ENCODE peak calls at places on chromosomes 11 and 22, in four cellular contexts. N is transverse colon, X is sigmoid colon, M is H1. A is an unnamed sample.

GRCh38 chr22:35609261-35609660 is 7.9 kb downstream of the MB start:
- DNase-seq in M (no peak), X (no peak), N (no peak), A (no peak)

GRCh38 chr22:29912605-29913398 is 29.8 kb downstream of the MTMR3 start:
- DNase-seq in N (no peak), M (no peak), X (no peak), A (no peak)

GRCh38 chr11:61580292-61580888 is 486 bp downstream of the SYT7 start:
- DNase-seq in X (no peak), M (no peak), N (no peak), A (no peak)

GRCh38 chr11:124843616-124843910 is 21.7 kb upstream of the ROBO3 start:
- DNase-seq in N (no peak), M (no peak), X (no peak), A (no peak)

GRCh38 chr11:113632981-113633380 is 73.1 kb downstream of the TMPRSS5 start:
- DNase-seq in M (no peak), N (no peak), X (no peak), A (no peak)

GRCh38 chr22:50184541-50185383 is 951 bp upstream of the TRABD start:
- DNase-seq in M (no peak), N (no peak), X (no peak), A (no peak)

GRCh38 chr11:2799881-2800654 is 85.5 kb downstream of the CDKN1C start:
- DNase-seq in N (peak), M (no peak), X (peak), A (no peak)

GRCh38 chr22:46245515-46245914 is 4.6 kb downstream of the CDPF1 start:
- DNase-seq in M (no peak), N (no peak), X (no peak), A (no peak)

GRCh38 chr22:40183029-40183581 is 5.4 kb downstream of the TNRC6B start:
- DNase-seq in X (peak), M (no peak), N (peak), A (no peak)

GRCh38 chr11:69000831-69001245 is 12.2 kb downstream of the MRGPRF start:
- DNase-seq in X (peak), N (peak), M (no peak), A (no peak)

GRCh38 chr11:122202951-122203456 is 87.0 kb upstream of the BLID start:
- DNase-seq in N (peak), M (peak), X (peak), A (peak)

GRCh38 chr11:108364159-108364558 is 103.2 kb downstream of the C11orf65 start:
- DNase-seq in M (no peak), N (no peak), X (no peak), A (no peak)

GRCh38 chr11:27215471-27216267 is 147.3 kb downstream of the CCDC34 start:
- DNase-seq in X (no peak), N (no peak), M (no peak), A (no peak)

GRCh38 chr11:36312593-36312990 is 16.5 kb downstream of the PRR5L start:
- DNase-seq in N (no peak), M (no peak), X (no peak), A (no peak)

GRCh38 chr11:14315130-14315529 is 43.9 kb downstream of the RRAS2 start:
- DNase-seq in N (no peak), M (no peak), X (no peak), A (no peak)

GRCh38 chr11:112555491-112556364 is 295.1 kb upstream of the PLET1 start:
- DNase-seq in N (peak), X (peak), M (peak), A (no peak)

GRCh38 chr22:19873960-19874306 is 19.3 kb upstream of the GNB1L start:
- DNase-seq in X (no peak), N (no peak), M (no peak), A (no peak)

GRCh38 chr11:120660024-120660565 is 148.5 kb downstream of the GRIK4 start:
- DNase-seq in X (no peak), M (no peak), N (peak), A (no peak)

GRCh38 chr11:35387341-35387982 is 31.9 kb downstream of the SLC1A2 start:
- DNase-seq in X (no peak), M (no peak), N (no peak), A (no peak)

GRCh38 chr11:112290462-112290894 is 29.8 kb upstream of the PLET1 start:
- DNase-seq in M (no peak), X (peak), N (no peak), A (no peak)

GRCh38 chr11:12787847-12788246 is 113.6 kb downstream of the TEAD1 start:
- DNase-seq in X (no peak), M (no peak), N (no peak), A (no peak)

GRCh38 chr22:21936151-21936778 is 16.4 kb downstream of the PPM1F start:
- DNase-seq in N (peak), M (no peak), X (no peak), A (no peak)

GRCh38 chr22:41302016-41302767 is 867 bp downstream of the ZC3H7B start:
- DNase-seq in N (no peak), M (no peak), X (no peak), A (no peak)

GRCh38 chr11:130070109-130070828 is 575 bp downstream of the APLP2 start:
- DNase-seq in N (peak), X (peak), M (no peak), A (no peak)

GRCh38 chr22:42878561-42879305 is 21.7 kb upstream of the ARFGAP3 start:
- DNase-seq in M (no peak), N (no peak), X (no peak), A (no peak)

GRCh38 chr22:23270212-23270733 is 90.0 kb downstream of the BCR start:
- DNase-seq in M (no peak), N (no peak), X (no peak), A (no peak)

GRCh38 chr11:121024989-121025388 is 1.1 kb downstream of the TBCEL start:
- DNase-seq in N (no peak), X (no peak), M (no peak), A (no peak)

GRCh38 chr22:48187272-48187855 is 1424.9 kb downstream of the TBC1D22A start:
- DNase-seq in X (no peak), N (no peak), M (no peak), A (no peak)

GRCh38 chr11:25039165-25039564 is 542.3 kb downstream of the LUZP2 start:
- DNase-seq in N (no peak), M (no peak), X (no peak), A (no peak)

GRCh38 chr11:110833033-110833484 is 120.8 kb upstream of the ARHGAP20 start:
- DNase-seq in N (no peak), X (no peak), M (no peak), A (no peak)

GRCh38 chr11:102985850-102986249 is 30.3 kb upstream of the MMP13 start:
- DNase-seq in N (no peak), M (no peak), X (no peak), A (no peak)

GRCh38 chr11:112968988-112969714 is 7.9 kb downstream of the NCAM1 start:
- DNase-seq in M (no peak), X (no peak), N (no peak), A (no peak)

GRCh38 chr11:122375687-122376399 is 259.8 kb upstream of the BLID start:
- DNase-seq in N (no peak), M (no peak), X (no peak), A (no peak)

GRCh38 chr11:40328890-40329617 is 1130.4 kb downstream of the LRRC4C start:
- DNase-seq in M (no peak), X (peak), N (peak), A (no peak)
- TF ChIP-seq EP300 in M (no peak), X (peak), N (peak), A (no peak)

DNA sequence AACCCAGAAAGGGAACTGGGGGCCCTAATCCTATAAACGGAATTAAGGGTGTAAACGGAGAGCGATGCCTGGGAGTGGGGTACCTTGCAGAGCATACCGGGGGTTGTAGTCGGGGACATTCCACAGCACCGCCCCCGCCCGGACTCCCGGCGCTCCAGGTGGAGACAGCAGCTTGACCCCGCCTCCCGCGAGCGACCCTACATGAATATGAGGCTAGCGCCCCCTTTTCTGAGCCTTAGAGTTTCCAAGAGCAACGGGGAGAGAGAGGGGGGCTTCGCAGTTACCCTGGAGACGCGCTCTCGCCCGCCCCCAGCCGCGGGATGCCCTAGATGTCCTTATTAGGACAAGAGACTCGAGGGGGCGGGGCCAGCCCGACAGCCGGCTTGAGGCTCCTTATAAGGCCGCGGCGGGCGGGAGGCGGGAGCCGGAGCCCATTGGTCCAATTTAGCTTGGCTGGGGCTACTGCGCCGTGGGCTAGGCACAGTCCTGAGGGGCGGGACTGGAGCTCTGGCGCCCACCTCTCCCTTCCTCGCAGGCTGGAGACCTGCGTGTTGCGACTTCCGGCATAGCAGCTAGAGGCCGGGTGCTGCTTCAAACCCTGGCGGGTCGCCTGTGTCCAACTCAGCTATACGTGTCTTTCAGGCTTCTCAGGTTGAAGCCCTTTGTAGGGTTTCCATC is 960 bp upstream of the MUS81 start:
- DNase-seq in X (peak), M (peak), N (peak), A (peak)
- TF ChIP-seq POLR2A in X (peak), M (no peak), N (peak), A (peak)

DNA sequence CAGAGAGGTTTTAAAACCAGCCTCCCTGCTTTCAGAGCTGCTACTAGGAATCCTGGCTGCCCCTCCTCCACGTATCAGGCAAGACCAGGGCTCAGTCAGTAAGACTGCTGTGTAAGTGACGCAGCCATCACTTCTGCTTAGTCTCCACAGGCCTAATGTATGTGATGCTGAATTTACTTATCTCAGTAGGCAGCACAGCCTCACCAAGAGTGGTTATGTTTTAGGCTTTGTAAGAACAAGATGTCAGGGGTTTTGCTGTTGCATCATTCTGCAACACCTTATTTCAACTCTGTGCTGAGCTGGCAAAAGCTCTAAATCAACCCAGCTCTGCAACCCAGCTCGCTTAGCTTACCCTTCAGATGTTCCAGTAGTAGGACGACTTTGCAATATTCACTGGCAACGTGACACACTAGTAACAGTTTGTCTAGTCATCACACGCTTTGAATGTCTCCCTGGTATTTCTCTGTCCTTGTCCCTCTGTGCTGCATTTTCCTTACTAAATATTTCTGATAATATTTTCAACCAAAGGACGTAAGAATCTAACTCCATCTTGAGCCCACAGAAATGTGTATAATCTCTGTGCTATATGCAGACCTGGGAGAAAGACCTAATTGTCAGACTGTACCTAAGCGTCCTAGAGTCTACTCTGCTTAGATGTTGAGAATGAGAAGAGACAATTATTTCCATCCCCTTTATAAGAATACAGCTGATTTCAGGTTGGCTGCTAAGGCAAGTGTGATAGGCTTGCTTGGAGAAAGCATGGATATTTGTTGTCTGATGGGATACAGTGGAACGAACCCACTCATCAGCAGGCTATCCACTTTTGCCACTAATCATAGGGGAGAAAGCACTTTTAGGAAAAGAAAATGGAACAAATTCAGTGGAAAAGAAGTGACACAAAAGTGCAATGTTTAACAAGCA is 72.2 kb downstream of the LARGE2 start:
- DNase-seq in N (no peak), M (no peak), X (no peak), A (no peak)
- TF ChIP-seq EP300 in N (no peak), M (no peak), X (no peak), A (no peak)

GRCh38 chr22:37732699-37733607 is 36.1 kb downstream of the TRIOBP start:
- DNase-seq in N (no peak), M (no peak), X (no peak), A (no peak)

GRCh38 chr22:37725551-37726239 is 28.8 kb downstream of the TRIOBP start:
- DNase-seq in X (no peak), N (no peak), M (no peak), A (no peak)

GRCh38 chr22:37726240-37726887 is 29.5 kb downstream of the TRIOBP start:
- DNase-seq in M (no peak), X (no peak), N (no peak), A (no peak)

GRCh38 chr22:37731804-37732471 is 35.1 kb downstream of the TRIOBP start:
- DNase-seq in N (peak), X (no peak), M (no peak), A (no peak)

GRCh38 chr22:37728620-37729019 is 31.8 kb downstream of the TRIOBP start:
- DNase-seq in X (no peak), M (no peak), N (no peak), A (no peak)
- TF ChIP-seq POLR2A in X (no peak), M (no peak), N (no peak), A (no peak)

GRCh38 chr11:8558436-8558835 is 35.6 kb downstream of the STK33 start:
- DNase-seq in X (no peak), N (no peak), M (no peak), A (no peak)
- TF ChIP-seq EP300 in X (no peak), N (no peak), M (no peak), A (no peak)

A was measured in esophagus muscularis mucosa.